ENCODE peak calls at places on chromosomes 12 and 14, in four cellular contexts. One of them, this sample, is unnamed.

GRCh38 chr12:5789469-5789968 is 155.5 kb downstream of the ANO2 start:
- DNase-seq in NCI-H1694 treated with DMSO at 0.1 percent for 48 hours: no peak
- DNase-seq in NCI-H1092: no peak
- DNase-seq in AG08396: no peak
- DNase-seq in this sample: no peak

GRCh38 chr14:89256273-89256672 is 160.8 kb downstream of the FOXN3 start:
- DNase-seq in AG08396: no peak
- DNase-seq in NCI-H1092: no peak
- DNase-seq in NCI-H1694 treated with DMSO at 0.1 percent for 48 hours: no peak
- DNase-seq in this sample: no peak

GRCh38 chr12:98578821-98579220 is 14.7 kb upstream of the SLC25A3 start:
- DNase-seq in AG08396: no peak
- DNase-seq in NCI-H1694 treated with DMSO at 0.1 percent for 48 hours: no peak
- DNase-seq in NCI-H1092: no peak
- DNase-seq in this sample: peak

GRCh38 chr12:8504351-8504750 is 9.0 kb upstream of the CLEC4D start:
- DNase-seq in AG08396: no peak
- DNase-seq in NCI-H1694 treated with DMSO at 0.1 percent for 48 hours: no peak
- DNase-seq in NCI-H1092: no peak
- DNase-seq in this sample: no peak

GRCh38 chr12:50351120-50352043 is 45.0 kb downstream of the FAM186A start:
- DNase-seq in AG08396: no peak
- DNase-seq in NCI-H1092: no peak
- DNase-seq in NCI-H1694 treated with DMSO at 0.1 percent for 48 hours: no peak
- DNase-seq in this sample: no peak

GRCh38 chr12:13000935-13001724 is 1.1 kb upstream of the HEBP1 start:
- DNase-seq in AG08396: peak
- DNase-seq in NCI-H1092: peak
- DNase-seq in NCI-H1694 treated with DMSO at 0.1 percent for 48 hours: peak
- DNase-seq in this sample: no peak

GRCh38 chr12:32688786-32689185 is 9.7 kb downstream of the DNM1L start:
- DNase-seq in NCI-H1694 treated with DMSO at 0.1 percent for 48 hours: no peak
- DNase-seq in NCI-H1092: no peak
- DNase-seq in AG08396: no peak
- DNase-seq in this sample: no peak

GRCh38 chr14:31172084-31172483 is 35.5 kb downstream of the HECTD1 start:
- DNase-seq in AG08396: no peak
- DNase-seq in NCI-H1694 treated with DMSO at 0.1 percent for 48 hours: no peak
- DNase-seq in NCI-H1092: no peak
- DNase-seq in this sample: no peak

This sample was measured in brain pericyte.